ENCODE peak calls at places on chromosomes 2 and 18, in five cellular contexts. One of them, this sample, is unnamed.
A peak's percentile ranks its signal among the peaks of the same experiment; 100 is the strongest.

GRCh38 chr2:17590342-17590911 is 49.9 kb downstream of the VSNL1 start:
- ATAC-seq in upper lobe of right lung: no peak
- ATAC-seq in left lung: no peak
- ATAC-seq in psoas muscle: no peak
- ATAC-seq in right lobe of liver: no peak
- ATAC-seq in this sample: no peak

GRCh38 chr2:2536416-2537056 is 205.5 kb upstream of the MYT1L start:
- ATAC-seq in upper lobe of right lung: no peak
- ATAC-seq in left lung: no peak
- ATAC-seq in psoas muscle: no peak
- ATAC-seq in right lobe of liver: no peak
- ATAC-seq in this sample: no peak

GRCh38 chr2:204849887-204850286 is 304.6 kb downstream of the PARD3B start:
- ATAC-seq in upper lobe of right lung: no peak
- ATAC-seq in left lung: no peak
- ATAC-seq in psoas muscle: no peak
- ATAC-seq in right lobe of liver: no peak
- ATAC-seq in this sample: no peak

GRCh38 chr2:121429119-121429903 is 101.4 kb upstream of the RNU4ATAC start:
- ATAC-seq in upper lobe of right lung: no peak
- ATAC-seq in left lung: no peak
- ATAC-seq in psoas muscle: no peak
- ATAC-seq in right lobe of liver: no peak
- ATAC-seq in this sample: no peak

GRCh38 chr2:127581050-127581345 is 45.5 kb downstream of the MYO7B start:
- ATAC-seq in upper lobe of right lung: no peak
- ATAC-seq in left lung: no peak
- ATAC-seq in psoas muscle: no peak
- ATAC-seq in right lobe of liver: no peak
- ATAC-seq in this sample: no peak

GRCh38 chr18:8607776-8608682 is 1.2 kb upstream of the RAB12 start:
- ATAC-seq in upper lobe of right lung: no peak
- ATAC-seq in left lung: no peak
- ATAC-seq in psoas muscle: peak; percentile 77
- ATAC-seq in right lobe of liver: no peak
- ATAC-seq in this sample: no peak

GRCh38 chr2:208366215-208367132 is 40.1 kb upstream of the PTH2R start:
- ATAC-seq in upper lobe of right lung: peak; percentile 43
- ATAC-seq in left lung: no peak
- ATAC-seq in psoas muscle: no peak
- ATAC-seq in right lobe of liver: no peak
- ATAC-seq in this sample: no peak

GRCh38 chr2:139763705-139764104 is 983.5 kb upstream of the NXPH2 start:
- ATAC-seq in upper lobe of right lung: no peak
- ATAC-seq in left lung: no peak
- ATAC-seq in psoas muscle: no peak
- ATAC-seq in right lobe of liver: no peak
- ATAC-seq in this sample: no peak

GRCh38 chr2:104863585-104864279 is 9.8 kb downstream of the POU3F3 start:
- ATAC-seq in upper lobe of right lung: peak; percentile 45
- ATAC-seq in left lung: no peak
- ATAC-seq in psoas muscle: no peak
- ATAC-seq in right lobe of liver: peak; percentile 26
- ATAC-seq in this sample: no peak

GRCh38 chr2:7988440-7988839 is 693.4 kb upstream of the ID2 start:
- ATAC-seq in upper lobe of right lung: no peak
- ATAC-seq in left lung: no peak
- ATAC-seq in psoas muscle: no peak
- ATAC-seq in right lobe of liver: no peak
- ATAC-seq in this sample: no peak

GRCh38 chr2:36607947-36608346 is 10.0 kb upstream of the FEZ2 start:
- ATAC-seq in upper lobe of right lung: no peak
- ATAC-seq in left lung: no peak
- ATAC-seq in psoas muscle: no peak
- ATAC-seq in right lobe of liver: no peak
- ATAC-seq in this sample: no peak

GRCh38 chr2:75464348-75464946 is 96.3 kb downstream of the EVA1A start:
- ATAC-seq in upper lobe of right lung: peak; percentile 68
- ATAC-seq in left lung: peak; percentile 85
- ATAC-seq in psoas muscle: no peak
- ATAC-seq in right lobe of liver: peak; percentile 72
- ATAC-seq in this sample: no peak

GRCh38 chr2:241225545-241225944 is 37.1 kb downstream of the ANO7 start:
- ATAC-seq in upper lobe of right lung: no peak
- ATAC-seq in left lung: no peak
- ATAC-seq in psoas muscle: no peak
- ATAC-seq in right lobe of liver: no peak
- ATAC-seq in this sample: no peak

GRCh38 chr2:143433158-143433557 is 303.9 kb downstream of the ARHGAP15 start:
- ATAC-seq in upper lobe of right lung: peak; percentile 47
- ATAC-seq in left lung: peak; percentile 65
- ATAC-seq in psoas muscle: no peak
- ATAC-seq in right lobe of liver: no peak
- ATAC-seq in this sample: peak; percentile 31

GRCh38 chr2:147351789-147352188 is 493.0 kb upstream of the ACVR2A start:
- ATAC-seq in upper lobe of right lung: no peak
- ATAC-seq in left lung: no peak
- ATAC-seq in psoas muscle: peak; percentile 71
- ATAC-seq in right lobe of liver: no peak
- ATAC-seq in this sample: no peak

GRCh38 chr2:48715042-48715899 is 40.3 kb downstream of the LHCGR start:
- ATAC-seq in upper lobe of right lung: peak; percentile 29
- ATAC-seq in left lung: peak; percentile 11
- ATAC-seq in psoas muscle: no peak
- ATAC-seq in right lobe of liver: no peak
- ATAC-seq in this sample: peak; percentile 61

GRCh38 chr18:70781860-70782453 is 493.1 kb downstream of the SOCS6 start:
- ATAC-seq in upper lobe of right lung: peak; percentile 91
- ATAC-seq in left lung: peak; percentile 90
- ATAC-seq in psoas muscle: no peak
- ATAC-seq in right lobe of liver: peak; percentile 89
- ATAC-seq in this sample: no peak

GRCh38 chr2:104853401-104853925 is 452 bp upstream of the POU3F3 start:
- ATAC-seq in upper lobe of right lung: no peak
- ATAC-seq in left lung: no peak
- ATAC-seq in psoas muscle: no peak
- ATAC-seq in right lobe of liver: no peak
- ATAC-seq in this sample: no peak

GRCh38 chr2:9207641-9208301 is 1.2 kb downstream of the ASAP2 start:
- ATAC-seq in upper lobe of right lung: peak; percentile 56
- ATAC-seq in left lung: peak; percentile 69
- ATAC-seq in psoas muscle: peak; percentile 31
- ATAC-seq in right lobe of liver: peak; percentile 15
- ATAC-seq in this sample: no peak

GRCh38 chr2:196160966-196161365 is 10.4 kb downstream of the STK17B start:
- ATAC-seq in upper lobe of right lung: no peak
- ATAC-seq in left lung: no peak
- ATAC-seq in psoas muscle: no peak
- ATAC-seq in right lobe of liver: no peak
- ATAC-seq in this sample: no peak
- H3K36me3 ChIP-seq in upper lobe of right lung: peaks cover 28% of the 10 kb centered on the region
- H3K36me3 ChIP-seq in left lung: peaks cover 21% of the 10 kb centered on the region
- H3K36me3 ChIP-seq in psoas muscle: no peaks in the 10 kb centered on the region
- H3K36me3 ChIP-seq in right lobe of liver: no peaks in the 10 kb centered on the region
- H3K36me3 ChIP-seq in this sample: no peaks in the 10 kb centered on the region

GRCh38 chr2:28870146-28870891 is at the start of gene TRMT61B:
- ATAC-seq in upper lobe of right lung: peak; percentile 100
- ATAC-seq in left lung: peak; percentile 100
- ATAC-seq in psoas muscle: peak; percentile 100
- ATAC-seq in right lobe of liver: peak; percentile 100
- ATAC-seq in this sample: peak; percentile 99
- TF ChIP-seq CTCF in upper lobe of right lung: no peak
- TF ChIP-seq CTCF in left lung: no peak
- TF ChIP-seq CTCF in psoas muscle: no peak
- TF ChIP-seq CTCF in right lobe of liver: no peak
- TF ChIP-seq CTCF in this sample: peak; percentile 26

DNA sequence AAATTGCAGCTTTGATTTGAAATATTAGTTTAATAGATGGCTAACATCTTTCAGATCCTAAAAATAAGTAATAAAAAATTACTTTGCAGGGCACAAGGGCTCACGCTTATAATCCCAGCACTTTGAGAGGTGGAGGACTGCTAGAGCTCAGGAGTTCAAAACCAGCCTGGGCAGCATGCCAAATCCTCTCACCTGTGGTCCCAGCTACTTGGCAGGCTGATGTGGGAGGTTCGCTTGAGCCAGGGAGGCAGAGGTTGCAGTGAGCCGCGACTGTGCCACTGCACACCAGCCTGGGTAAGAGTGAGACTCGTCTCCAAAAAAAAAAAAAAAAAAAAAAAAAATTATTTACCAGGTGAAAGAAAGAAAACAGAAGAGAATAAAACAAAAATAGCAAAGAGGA is 449.8 kb downstream of the NRXN1 start:
- ATAC-seq in upper lobe of right lung: no peak
- ATAC-seq in left lung: no peak
- ATAC-seq in psoas muscle: no peak
- ATAC-seq in right lobe of liver: peak; percentile 23
- ATAC-seq in this sample: no peak
- H3K36me3 ChIP-seq in upper lobe of right lung: no peaks in the 10 kb centered on the region
- H3K36me3 ChIP-seq in left lung: no peaks in the 10 kb centered on the region
- H3K36me3 ChIP-seq in psoas muscle: no peaks in the 10 kb centered on the region
- H3K36me3 ChIP-seq in right lobe of liver: no peaks in the 10 kb centered on the region
- H3K36me3 ChIP-seq in this sample: no peaks in the 10 kb centered on the region

DNA sequence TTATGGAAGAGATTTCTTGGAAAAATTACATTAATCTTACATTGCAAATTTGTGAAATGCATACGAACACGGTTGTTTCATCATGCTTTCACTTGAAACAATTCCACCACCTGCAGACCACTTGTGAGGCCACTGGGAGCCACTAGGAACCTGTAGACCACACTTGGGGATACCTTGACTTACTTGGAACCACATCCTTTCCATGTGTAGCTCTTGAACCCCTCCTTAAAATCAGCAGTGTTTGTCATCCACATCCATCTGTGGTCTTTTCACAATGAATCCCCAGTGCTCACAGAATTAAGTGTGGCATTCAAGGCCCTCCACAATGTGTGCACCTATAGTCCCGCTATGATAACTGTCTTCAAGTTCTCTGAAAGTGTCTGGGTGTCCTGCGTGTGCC is 350.9 kb downstream of the MYCN start:
- ATAC-seq in upper lobe of right lung: no peak
- ATAC-seq in left lung: no peak
- ATAC-seq in psoas muscle: no peak
- ATAC-seq in right lobe of liver: no peak
- ATAC-seq in this sample: no peak
- TF ChIP-seq CTCF in upper lobe of right lung: no peak
- TF ChIP-seq CTCF in left lung: no peak
- TF ChIP-seq CTCF in psoas muscle: no peak
- TF ChIP-seq CTCF in right lobe of liver: no peak
- TF ChIP-seq CTCF in this sample: no peak

GRCh38 chr2:159716857-159717256 is 4.6 kb downstream of the MARCHF7 start:
- ATAC-seq in upper lobe of right lung: no peak
- ATAC-seq in left lung: no peak
- ATAC-seq in psoas muscle: no peak
- ATAC-seq in right lobe of liver: no peak
- ATAC-seq in this sample: no peak
- H3K36me3 ChIP-seq in upper lobe of right lung: peaks cover 44% of the 10 kb centered on the region
- H3K36me3 ChIP-seq in left lung: peaks cover 60% of the 10 kb centered on the region
- H3K36me3 ChIP-seq in psoas muscle: peaks cover 2% of the 10 kb centered on the region
- H3K36me3 ChIP-seq in right lobe of liver: no peaks in the 10 kb centered on the region
- H3K36me3 ChIP-seq in this sample: no peaks in the 10 kb centered on the region

GRCh38 chr18:29608982-29609381 is 1432.1 kb upstream of the CDH2 start:
- ATAC-seq in upper lobe of right lung: no peak
- ATAC-seq in left lung: no peak
- ATAC-seq in psoas muscle: no peak
- ATAC-seq in right lobe of liver: no peak
- ATAC-seq in this sample: no peak
- TF ChIP-seq CTCF in upper lobe of right lung: no peak
- TF ChIP-seq CTCF in left lung: no peak
- TF ChIP-seq CTCF in psoas muscle: no peak
- TF ChIP-seq CTCF in right lobe of liver: no peak
- TF ChIP-seq CTCF in this sample: no peak

DNA sequence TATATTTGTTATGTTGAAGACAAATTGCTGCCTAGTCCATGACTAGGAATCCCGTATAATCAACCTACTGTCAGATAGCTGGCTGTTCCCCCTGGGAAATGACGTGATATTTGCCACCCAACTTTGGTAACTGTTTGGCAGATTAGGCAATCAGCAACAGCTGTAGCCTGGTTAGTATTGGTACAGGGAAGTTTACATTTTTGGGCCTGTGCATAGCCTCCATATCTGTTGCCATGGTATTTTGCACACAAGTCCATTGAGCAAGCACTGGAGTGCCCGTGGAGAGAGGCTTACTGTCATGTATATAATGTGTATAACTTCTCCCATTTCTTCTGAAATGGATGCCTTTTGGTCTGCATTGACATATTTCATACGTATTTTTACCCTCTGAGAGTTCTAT is 27.7 kb downstream of the BIRC6 start:
- ATAC-seq in upper lobe of right lung: peak; percentile 69
- ATAC-seq in left lung: peak; percentile 33
- ATAC-seq in psoas muscle: peak; percentile 39
- ATAC-seq in right lobe of liver: no peak
- ATAC-seq in this sample: no peak
- H3K36me3 ChIP-seq in upper lobe of right lung: peaks cover 67% of the 10 kb centered on the region
- H3K36me3 ChIP-seq in left lung: peaks cover 75% of the 10 kb centered on the region
- H3K36me3 ChIP-seq in psoas muscle: no peaks in the 10 kb centered on the region
- H3K36me3 ChIP-seq in right lobe of liver: no peaks in the 10 kb centered on the region
- H3K36me3 ChIP-seq in this sample: peaks cover 86% of the 10 kb centered on the region

GRCh38 chr2:134247679-134248078 is 6.2 kb upstream of the MGAT5 start:
- ATAC-seq in upper lobe of right lung: no peak
- ATAC-seq in left lung: no peak
- ATAC-seq in psoas muscle: no peak
- ATAC-seq in right lobe of liver: no peak
- ATAC-seq in this sample: no peak

GRCh38 chr2:134244091-134244490 is 9.8 kb upstream of the MGAT5 start:
- ATAC-seq in upper lobe of right lung: no peak
- ATAC-seq in left lung: no peak
- ATAC-seq in psoas muscle: no peak
- ATAC-seq in right lobe of liver: no peak
- ATAC-seq in this sample: no peak

GRCh38 chr2:134244587-134244986 is 9.3 kb upstream of the MGAT5 start:
- ATAC-seq in upper lobe of right lung: no peak
- ATAC-seq in left lung: no peak
- ATAC-seq in psoas muscle: no peak
- ATAC-seq in right lobe of liver: no peak
- ATAC-seq in this sample: no peak

GRCh38 chr2:134246154-134246874 is 7.6 kb upstream of the MGAT5 start:
- ATAC-seq in upper lobe of right lung: no peak
- ATAC-seq in left lung: no peak
- ATAC-seq in psoas muscle: no peak
- ATAC-seq in right lobe of liver: no peak
- ATAC-seq in this sample: no peak

GRCh38 chr2:134245340-134245984 is 8.4 kb upstream of the MGAT5 start:
- ATAC-seq in upper lobe of right lung: peak; percentile 88
- ATAC-seq in left lung: peak; percentile 82
- ATAC-seq in psoas muscle: peak; percentile 27
- ATAC-seq in right lobe of liver: peak; percentile 88
- ATAC-seq in this sample: peak; percentile 68
- TF ChIP-seq CTCF in upper lobe of right lung: peak; percentile 77
- TF ChIP-seq CTCF in left lung: peak; percentile 87
- TF ChIP-seq CTCF in psoas muscle: peak; percentile 79
- TF ChIP-seq CTCF in right lobe of liver: peak; percentile 85
- TF ChIP-seq CTCF in this sample: peak; percentile 58

DNA sequence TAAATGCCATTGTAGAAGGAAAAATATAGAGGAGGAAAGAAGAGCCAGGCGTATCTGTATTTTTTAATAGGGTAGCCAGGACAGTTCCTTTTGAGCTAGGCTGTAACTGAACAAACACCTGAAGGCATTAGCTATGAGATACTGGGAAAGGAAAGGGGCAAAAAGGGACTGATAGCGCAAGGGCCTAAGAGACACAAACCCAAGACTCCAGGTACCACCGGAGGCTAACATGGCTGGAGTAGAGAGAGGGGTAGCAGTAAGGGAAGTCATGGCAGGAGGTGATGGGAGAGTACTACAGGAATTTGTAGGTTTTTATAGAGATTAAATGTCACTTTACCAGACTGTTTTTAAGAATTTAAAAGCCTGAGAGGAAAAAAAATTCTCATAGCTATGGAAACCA is 20.7 kb downstream of the PNO1 start:
- ATAC-seq in upper lobe of right lung: no peak
- ATAC-seq in left lung: no peak
- ATAC-seq in psoas muscle: no peak
- ATAC-seq in right lobe of liver: no peak
- ATAC-seq in this sample: no peak
- H3K36me3 ChIP-seq in upper lobe of right lung: peaks cover 49% of the 10 kb centered on the region
- H3K36me3 ChIP-seq in left lung: peaks cover 67% of the 10 kb centered on the region
- H3K36me3 ChIP-seq in psoas muscle: peaks cover 11% of the 10 kb centered on the region
- H3K36me3 ChIP-seq in right lobe of liver: no peaks in the 10 kb centered on the region
- H3K36me3 ChIP-seq in this sample: peaks cover 52% of the 10 kb centered on the region

This sample was measured in gastroesophageal sphincter.